ENCODE peak calls at places on chromosomes 4 and X, in eight cellular contexts. One of them, this sample, is unnamed.

GRCh38 chr4:181376058-181376457 is 867.1 kb upstream of the TENM3 start:
- DNase-seq in amygdala: no peak
- DNase-seq in globus pallidus: no peak
- DNase-seq in frontal cortex: no peak
- DNase-seq in IMR-90: no peak
- DNase-seq in epithelial cell of esophagus: no peak
- DNase-seq in activated CD4-positive, alpha-beta T cell treated with anti-CD3 and anti-CD28 coated beads, Interleukin-2, amount 50 U/mL, for 1 hour: no peak
- DNase-seq in NK-92 treated with Interleukin-12 subunit alpha and Interleukin-12 subunit beta, amount 100 ng/mL, for 24 hours: no peak
- DNase-seq in this sample: no peak

GRCh38 chrX:108165349-108166111 is 74.0 kb downstream of the ATG4A start:
- DNase-seq in amygdala: no peak
- DNase-seq in globus pallidus: no peak
- DNase-seq in frontal cortex: no peak
- DNase-seq in IMR-90: peak
- DNase-seq in epithelial cell of esophagus: peak
- DNase-seq in activated CD4-positive, alpha-beta T cell treated with anti-CD3 and anti-CD28 coated beads, Interleukin-2, amount 50 U/mL, for 1 hour: no peak
- DNase-seq in NK-92 treated with Interleukin-12 subunit alpha and Interleukin-12 subunit beta, amount 100 ng/mL, for 24 hours: no peak
- DNase-seq in this sample: peak

GRCh38 chr4:153227501-153227900 is 23.3 kb downstream of the TRIM2 start:
- DNase-seq in amygdala: no peak
- DNase-seq in globus pallidus: no peak
- DNase-seq in frontal cortex: no peak
- DNase-seq in IMR-90: no peak
- DNase-seq in epithelial cell of esophagus: no peak
- DNase-seq in activated CD4-positive, alpha-beta T cell treated with anti-CD3 and anti-CD28 coated beads, Interleukin-2, amount 50 U/mL, for 1 hour: no peak
- DNase-seq in NK-92 treated with Interleukin-12 subunit alpha and Interleukin-12 subunit beta, amount 100 ng/mL, for 24 hours: no peak
- DNase-seq in this sample: no peak

GRCh38 chr4:94566420-94566819 is 114.7 kb downstream of the PDLIM5 start:
- DNase-seq in amygdala: no peak
- DNase-seq in globus pallidus: no peak
- DNase-seq in frontal cortex: no peak
- DNase-seq in IMR-90: no peak
- DNase-seq in epithelial cell of esophagus: no peak
- DNase-seq in activated CD4-positive, alpha-beta T cell treated with anti-CD3 and anti-CD28 coated beads, Interleukin-2, amount 50 U/mL, for 1 hour: no peak
- DNase-seq in NK-92 treated with Interleukin-12 subunit alpha and Interleukin-12 subunit beta, amount 100 ng/mL, for 24 hours: no peak
- DNase-seq in this sample: no peak

GRCh38 chrX:93649381-93649780 is 24.0 kb downstream of the NAP1L3 start:
- DNase-seq in amygdala: no peak
- DNase-seq in globus pallidus: no peak
- DNase-seq in frontal cortex: no peak
- DNase-seq in IMR-90: no peak
- DNase-seq in epithelial cell of esophagus: no peak
- DNase-seq in activated CD4-positive, alpha-beta T cell treated with anti-CD3 and anti-CD28 coated beads, Interleukin-2, amount 50 U/mL, for 1 hour: no peak
- DNase-seq in NK-92 treated with Interleukin-12 subunit alpha and Interleukin-12 subunit beta, amount 100 ng/mL, for 24 hours: no peak
- DNase-seq in this sample: no peak

GRCh38 chr4:151418385-151418784 is 9.4 kb downstream of the FHIP1A start:
- DNase-seq in amygdala: no peak
- DNase-seq in globus pallidus: no peak
- DNase-seq in frontal cortex: no peak
- DNase-seq in IMR-90: peak
- DNase-seq in epithelial cell of esophagus: peak
- DNase-seq in activated CD4-positive, alpha-beta T cell treated with anti-CD3 and anti-CD28 coated beads, Interleukin-2, amount 50 U/mL, for 1 hour: no peak
- DNase-seq in NK-92 treated with Interleukin-12 subunit alpha and Interleukin-12 subunit beta, amount 100 ng/mL, for 24 hours: no peak
- DNase-seq in this sample: no peak

GRCh38 chrX:123731258-123731986 is 1.4 kb downstream of the THOC2 start:
- DNase-seq in amygdala: no peak
- DNase-seq in globus pallidus: no peak
- DNase-seq in frontal cortex: peak
- DNase-seq in IMR-90: peak
- DNase-seq in epithelial cell of esophagus: peak
- DNase-seq in activated CD4-positive, alpha-beta T cell treated with anti-CD3 and anti-CD28 coated beads, Interleukin-2, amount 50 U/mL, for 1 hour: peak
- DNase-seq in NK-92 treated with Interleukin-12 subunit alpha and Interleukin-12 subunit beta, amount 100 ng/mL, for 24 hours: no peak
- DNase-seq in this sample: peak

GRCh38 chrX:110173192-110174175 is 144.4 kb downstream of the AMMECR1 start:
- DNase-seq in amygdala: no peak
- DNase-seq in globus pallidus: no peak
- DNase-seq in frontal cortex: no peak
- DNase-seq in IMR-90: peak
- DNase-seq in epithelial cell of esophagus: peak
- DNase-seq in activated CD4-positive, alpha-beta T cell treated with anti-CD3 and anti-CD28 coated beads, Interleukin-2, amount 50 U/mL, for 1 hour: no peak
- DNase-seq in NK-92 treated with Interleukin-12 subunit alpha and Interleukin-12 subunit beta, amount 100 ng/mL, for 24 hours: no peak
- DNase-seq in this sample: no peak

GRCh38 chr4:187006189-187006618 is 282.5 kb upstream of the FAT1 start:
- DNase-seq in amygdala: no peak
- DNase-seq in globus pallidus: no peak
- DNase-seq in frontal cortex: no peak
- DNase-seq in IMR-90: peak
- DNase-seq in epithelial cell of esophagus: peak
- DNase-seq in activated CD4-positive, alpha-beta T cell treated with anti-CD3 and anti-CD28 coated beads, Interleukin-2, amount 50 U/mL, for 1 hour: no peak
- DNase-seq in NK-92 treated with Interleukin-12 subunit alpha and Interleukin-12 subunit beta, amount 100 ng/mL, for 24 hours: no peak
- DNase-seq in this sample: no peak

GRCh38 chr4:79823148-79823763 is 249.8 kb downstream of the ANTXR2 start:
- DNase-seq in amygdala: no peak
- DNase-seq in globus pallidus: no peak
- DNase-seq in frontal cortex: no peak
- DNase-seq in IMR-90: peak
- DNase-seq in epithelial cell of esophagus: peak
- DNase-seq in activated CD4-positive, alpha-beta T cell treated with anti-CD3 and anti-CD28 coated beads, Interleukin-2, amount 50 U/mL, for 1 hour: no peak
- DNase-seq in NK-92 treated with Interleukin-12 subunit alpha and Interleukin-12 subunit beta, amount 100 ng/mL, for 24 hours: no peak
- DNase-seq in this sample: no peak

GRCh38 chrX:74438771-74439170 is 17.5 kb downstream of the SLC16A2 start:
- DNase-seq in amygdala: no peak
- DNase-seq in globus pallidus: no peak
- DNase-seq in frontal cortex: no peak
- DNase-seq in IMR-90: no peak
- DNase-seq in epithelial cell of esophagus: no peak
- DNase-seq in activated CD4-positive, alpha-beta T cell treated with anti-CD3 and anti-CD28 coated beads, Interleukin-2, amount 50 U/mL, for 1 hour: no peak
- DNase-seq in NK-92 treated with Interleukin-12 subunit alpha and Interleukin-12 subunit beta, amount 100 ng/mL, for 24 hours: no peak
- DNase-seq in this sample: no peak

GRCh38 chr4:30839583-30840520 is 119.7 kb downstream of the PCDH7 start:
- DNase-seq in amygdala: no peak
- DNase-seq in globus pallidus: peak
- DNase-seq in frontal cortex: no peak
- DNase-seq in IMR-90: peak
- DNase-seq in epithelial cell of esophagus: peak
- DNase-seq in activated CD4-positive, alpha-beta T cell treated with anti-CD3 and anti-CD28 coated beads, Interleukin-2, amount 50 U/mL, for 1 hour: no peak
- DNase-seq in NK-92 treated with Interleukin-12 subunit alpha and Interleukin-12 subunit beta, amount 100 ng/mL, for 24 hours: no peak
- DNase-seq in this sample: no peak